ENCODE peak calls at places on chromosome 12, in eight cellular contexts. One of them, this sample, is unnamed.

GRCh38 chr12:110513842-110514241 is 11.7 kb downstream of the RAD9B start:
- DNase-seq in PC-9: no peak
- DNase-seq in fibroblast of the aortic adventitia: no peak
- DNase-seq in CD8-positive, alpha-beta T cell: no peak
- DNase-seq in tibial artery: no peak
- DNase-seq in fibroblast of mammary gland: no peak
- DNase-seq in AG09319: no peak
- DNase-seq in WTC11: no peak
- DNase-seq in this sample: no peak

GRCh38 chr12:2631613-2632350 is 163.0 kb upstream of the FKBP4 start:
- DNase-seq in PC-9: no peak
- DNase-seq in fibroblast of the aortic adventitia: no peak
- DNase-seq in CD8-positive, alpha-beta T cell: no peak
- DNase-seq in tibial artery: no peak
- DNase-seq in fibroblast of mammary gland: no peak
- DNase-seq in AG09319: no peak
- DNase-seq in WTC11: no peak
- DNase-seq in this sample: no peak

GRCh38 chr12:40684986-40685385 is 7.3 kb upstream of the CNTN1 start:
- DNase-seq in PC-9: no peak
- DNase-seq in fibroblast of the aortic adventitia: no peak
- DNase-seq in CD8-positive, alpha-beta T cell: no peak
- DNase-seq in tibial artery: no peak
- DNase-seq in fibroblast of mammary gland: no peak
- DNase-seq in AG09319: no peak
- DNase-seq in WTC11: no peak
- DNase-seq in this sample: no peak

GRCh38 chr12:50017047-50017446 is 8.2 kb downstream of the RACGAP1 start:
- DNase-seq in PC-9: no peak
- DNase-seq in fibroblast of the aortic adventitia: peak
- DNase-seq in CD8-positive, alpha-beta T cell: no peak
- DNase-seq in tibial artery: peak
- DNase-seq in fibroblast of mammary gland: peak
- DNase-seq in AG09319: peak
- DNase-seq in WTC11: no peak
- DNase-seq in this sample: peak

GRCh38 chr12:85188609-85189008 is 91.4 kb upstream of the ALX1 start:
- DNase-seq in PC-9: no peak
- DNase-seq in fibroblast of the aortic adventitia: no peak
- DNase-seq in CD8-positive, alpha-beta T cell: no peak
- DNase-seq in tibial artery: no peak
- DNase-seq in fibroblast of mammary gland: no peak
- DNase-seq in AG09319: no peak
- DNase-seq in WTC11: no peak
- DNase-seq in this sample: no peak

GRCh38 chr12:90951418-90952110 is 3.4 kb downstream of the CCER1 start:
- DNase-seq in PC-9: no peak
- DNase-seq in fibroblast of the aortic adventitia: no peak
- DNase-seq in CD8-positive, alpha-beta T cell: no peak
- DNase-seq in tibial artery: no peak
- DNase-seq in fibroblast of mammary gland: no peak
- DNase-seq in AG09319: no peak
- DNase-seq in WTC11: no peak
- DNase-seq in this sample: no peak

GRCh38 chr12:64610092-64610659 is at the start of gene RASSF3:
- DNase-seq in PC-9: peak
- DNase-seq in fibroblast of the aortic adventitia: peak
- DNase-seq in CD8-positive, alpha-beta T cell: peak
- DNase-seq in tibial artery: peak
- DNase-seq in fibroblast of mammary gland: peak
- DNase-seq in AG09319: no peak
- DNase-seq in WTC11: peak
- DNase-seq in this sample: peak

GRCh38 chr12:75137896-75138295 is 71.7 kb downstream of the KCNC2 start:
- DNase-seq in PC-9: no peak
- DNase-seq in fibroblast of the aortic adventitia: no peak
- DNase-seq in CD8-positive, alpha-beta T cell: no peak
- DNase-seq in tibial artery: no peak
- DNase-seq in fibroblast of mammary gland: no peak
- DNase-seq in AG09319: no peak
- DNase-seq in WTC11: no peak
- DNase-seq in this sample: no peak

GRCh38 chr12:124188561-124189405 is 106.1 kb upstream of the RFLNA start:
- DNase-seq in PC-9: peak
- DNase-seq in fibroblast of the aortic adventitia: no peak
- DNase-seq in CD8-positive, alpha-beta T cell: no peak
- DNase-seq in tibial artery: no peak
- DNase-seq in fibroblast of mammary gland: no peak
- DNase-seq in AG09319: no peak
- DNase-seq in WTC11: no peak
- DNase-seq in this sample: peak

GRCh38 chr12:108865169-108865568 is 7.8 kb upstream of the SSH1 start:
- DNase-seq in PC-9: no peak
- DNase-seq in fibroblast of the aortic adventitia: no peak
- DNase-seq in CD8-positive, alpha-beta T cell: no peak
- DNase-seq in tibial artery: no peak
- DNase-seq in fibroblast of mammary gland: no peak
- DNase-seq in AG09319: no peak
- DNase-seq in WTC11: no peak
- DNase-seq in this sample: no peak

GRCh38 chr12:108065061-108065460 is 64.0 kb upstream of the WSCD2 start:
- DNase-seq in PC-9: no peak
- DNase-seq in fibroblast of the aortic adventitia: no peak
- DNase-seq in CD8-positive, alpha-beta T cell: no peak
- DNase-seq in tibial artery: no peak
- DNase-seq in fibroblast of mammary gland: no peak
- DNase-seq in AG09319: no peak
- DNase-seq in WTC11: no peak
- DNase-seq in this sample: no peak

GRCh38 chr12:111904438-111904837 is 62.4 kb downstream of the MAPKAPK5 start:
- DNase-seq in PC-9: no peak
- DNase-seq in fibroblast of the aortic adventitia: no peak
- DNase-seq in CD8-positive, alpha-beta T cell: no peak
- DNase-seq in tibial artery: no peak
- DNase-seq in fibroblast of mammary gland: no peak
- DNase-seq in AG09319: no peak
- DNase-seq in WTC11: no peak
- DNase-seq in this sample: no peak

GRCh38 chr12:84159245-84159644 is 753.4 kb downstream of the SLC6A15 start:
- DNase-seq in PC-9: no peak
- DNase-seq in fibroblast of the aortic adventitia: no peak
- DNase-seq in CD8-positive, alpha-beta T cell: no peak
- DNase-seq in tibial artery: no peak
- DNase-seq in fibroblast of mammary gland: no peak
- DNase-seq in AG09319: no peak
- DNase-seq in WTC11: no peak
- DNase-seq in this sample: no peak

GRCh38 chr12:121581681-121582439 is 1.0 kb upstream of the KDM2B start:
- DNase-seq in PC-9: no peak
- DNase-seq in fibroblast of the aortic adventitia: peak
- DNase-seq in CD8-positive, alpha-beta T cell: no peak
- DNase-seq in tibial artery: peak
- DNase-seq in fibroblast of mammary gland: peak
- DNase-seq in AG09319: peak
- DNase-seq in WTC11: no peak
- DNase-seq in this sample: peak
- TF ChIP-seq CTCF in PC-9: no peak
- TF ChIP-seq CTCF in fibroblast of the aortic adventitia: no peak
- TF ChIP-seq CTCF in CD8-positive, alpha-beta T cell: no peak
- TF ChIP-seq CTCF in tibial artery: no peak
- TF ChIP-seq CTCF in fibroblast of mammary gland: no peak
- TF ChIP-seq CTCF in AG09319: peak
- TF ChIP-seq CTCF in WTC11: no peak
- TF ChIP-seq CTCF in this sample: no peak

DNA sequence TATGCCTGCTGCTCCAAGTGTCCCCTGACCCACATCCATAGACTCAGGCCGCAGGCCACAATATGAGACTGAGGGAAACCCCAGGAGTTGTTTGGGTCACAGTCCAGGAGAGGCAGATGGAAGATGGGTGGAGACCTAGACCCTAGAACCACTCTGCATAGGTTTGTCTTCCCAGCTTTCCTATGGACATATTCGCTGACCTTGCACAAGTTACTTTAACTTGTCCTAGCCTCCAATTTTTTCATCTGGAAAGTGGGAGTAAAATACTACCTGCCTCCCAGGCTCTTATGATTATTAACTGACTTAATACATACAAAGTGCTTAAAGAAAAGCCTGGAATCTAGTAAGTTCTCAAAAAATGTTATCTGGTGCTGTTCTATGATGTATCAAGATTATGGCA is 157.1 kb upstream of the IFNG-AS1 start:
- DNase-seq in PC-9: no peak
- DNase-seq in fibroblast of the aortic adventitia: no peak
- DNase-seq in CD8-positive, alpha-beta T cell: no peak
- DNase-seq in tibial artery: no peak
- DNase-seq in fibroblast of mammary gland: no peak
- DNase-seq in AG09319: no peak
- DNase-seq in WTC11: no peak
- DNase-seq in this sample: no peak
- TF ChIP-seq CTCF in PC-9: no peak
- TF ChIP-seq CTCF in fibroblast of the aortic adventitia: no peak
- TF ChIP-seq CTCF in CD8-positive, alpha-beta T cell: no peak
- TF ChIP-seq CTCF in tibial artery: no peak
- TF ChIP-seq CTCF in fibroblast of mammary gland: no peak
- TF ChIP-seq CTCF in AG09319: no peak
- TF ChIP-seq CTCF in WTC11: no peak
- TF ChIP-seq CTCF in this sample: no peak

GRCh38 chr12:54251667-54252284 is 28.1 kb downstream of the CBX5 start:
- DNase-seq in PC-9: no peak
- DNase-seq in fibroblast of the aortic adventitia: peak
- DNase-seq in CD8-positive, alpha-beta T cell: no peak
- DNase-seq in tibial artery: no peak
- DNase-seq in fibroblast of mammary gland: peak
- DNase-seq in AG09319: no peak
- DNase-seq in WTC11: no peak
- DNase-seq in this sample: peak
- TF ChIP-seq CTCF in PC-9: peak
- TF ChIP-seq CTCF in fibroblast of the aortic adventitia: peak
- TF ChIP-seq CTCF in CD8-positive, alpha-beta T cell: peak
- TF ChIP-seq CTCF in tibial artery: peak
- TF ChIP-seq CTCF in fibroblast of mammary gland: peak
- TF ChIP-seq CTCF in AG09319: peak
- TF ChIP-seq CTCF in WTC11: no peak
- TF ChIP-seq CTCF in this sample: peak

GRCh38 chr12:25681580-25681979 is 128.5 kb upstream of the LMNTD1 start:
- DNase-seq in PC-9: no peak
- DNase-seq in fibroblast of the aortic adventitia: no peak
- DNase-seq in CD8-positive, alpha-beta T cell: no peak
- DNase-seq in tibial artery: no peak
- DNase-seq in fibroblast of mammary gland: peak
- DNase-seq in AG09319: no peak
- DNase-seq in WTC11: no peak
- DNase-seq in this sample: no peak

GRCh38 chr12:25689996-25690501 is 137.0 kb upstream of the LMNTD1 start:
- DNase-seq in PC-9: no peak
- DNase-seq in fibroblast of the aortic adventitia: peak
- DNase-seq in CD8-positive, alpha-beta T cell: no peak
- DNase-seq in tibial artery: no peak
- DNase-seq in fibroblast of mammary gland: peak
- DNase-seq in AG09319: no peak
- DNase-seq in WTC11: no peak
- DNase-seq in this sample: peak

GRCh38 chr12:25684070-25684469 is 131.0 kb upstream of the LMNTD1 start:
- DNase-seq in PC-9: no peak
- DNase-seq in fibroblast of the aortic adventitia: no peak
- DNase-seq in CD8-positive, alpha-beta T cell: no peak
- DNase-seq in tibial artery: no peak
- DNase-seq in fibroblast of mammary gland: no peak
- DNase-seq in AG09319: no peak
- DNase-seq in WTC11: no peak
- DNase-seq in this sample: no peak

GRCh38 chr12:25682421-25682820 is 129.3 kb upstream of the LMNTD1 start:
- DNase-seq in PC-9: no peak
- DNase-seq in fibroblast of the aortic adventitia: peak
- DNase-seq in CD8-positive, alpha-beta T cell: no peak
- DNase-seq in tibial artery: no peak
- DNase-seq in fibroblast of mammary gland: peak
- DNase-seq in AG09319: no peak
- DNase-seq in WTC11: no peak
- DNase-seq in this sample: peak

DNA sequence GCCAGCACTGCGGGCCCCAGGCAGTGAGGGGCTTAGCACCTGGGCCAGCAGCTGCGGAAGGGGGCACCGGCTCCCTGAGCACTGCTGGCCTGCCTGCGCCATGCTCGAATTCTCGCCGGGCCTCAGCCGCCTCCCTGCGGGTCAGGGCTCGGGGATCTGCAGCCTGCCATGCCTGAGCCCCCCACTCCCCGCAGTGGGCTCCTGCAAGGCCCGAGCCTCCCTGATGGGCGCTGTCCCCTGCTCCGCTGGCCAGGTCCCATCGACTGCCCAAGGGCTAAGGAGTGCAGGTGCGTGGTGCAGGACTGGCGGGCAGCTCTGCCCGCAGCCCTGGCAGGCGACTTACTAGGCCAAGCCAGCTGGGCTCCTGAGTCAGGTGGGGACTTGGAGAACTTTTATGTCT is 133.3 kb upstream of the LMNTD1 start:
- DNase-seq in PC-9: no peak
- DNase-seq in fibroblast of the aortic adventitia: no peak
- DNase-seq in CD8-positive, alpha-beta T cell: no peak
- DNase-seq in tibial artery: no peak
- DNase-seq in fibroblast of mammary gland: no peak
- DNase-seq in AG09319: no peak
- DNase-seq in WTC11: no peak
- DNase-seq in this sample: no peak
- TF ChIP-seq CTCF in PC-9: no peak
- TF ChIP-seq CTCF in fibroblast of the aortic adventitia: no peak
- TF ChIP-seq CTCF in CD8-positive, alpha-beta T cell: no peak
- TF ChIP-seq CTCF in tibial artery: no peak
- TF ChIP-seq CTCF in fibroblast of mammary gland: no peak
- TF ChIP-seq CTCF in AG09319: no peak
- TF ChIP-seq CTCF in WTC11: no peak
- TF ChIP-seq CTCF in this sample: no peak

GRCh38 chr12:55973598-55974307 is at the start of gene RAB5B:
- DNase-seq in PC-9: peak
- DNase-seq in fibroblast of the aortic adventitia: peak
- DNase-seq in CD8-positive, alpha-beta T cell: peak
- DNase-seq in tibial artery: peak
- DNase-seq in fibroblast of mammary gland: peak
- DNase-seq in AG09319: peak
- DNase-seq in WTC11: peak
- DNase-seq in this sample: peak
- TF ChIP-seq CTCF in PC-9: peak
- TF ChIP-seq CTCF in fibroblast of the aortic adventitia: peak
- TF ChIP-seq CTCF in CD8-positive, alpha-beta T cell: no peak
- TF ChIP-seq CTCF in tibial artery: peak
- TF ChIP-seq CTCF in fibroblast of mammary gland: no peak
- TF ChIP-seq CTCF in AG09319: no peak
- TF ChIP-seq CTCF in WTC11: no peak
- TF ChIP-seq CTCF in this sample: peak

This sample was measured in cardiac fibroblast.